ENCODE peak calls at places on chromosomes 2 and 18, in seven cellular contexts. One of them, this sample, is unnamed. For H3K4me1, the result is how much of the 10 kb centered on the place peaks cover.

GRCh38 chr2:15706986-15707632 is 115.4 kb downstream of the DDX1 start:
- DNase-seq in right lobe of liver: no peak
- DNase-seq in MM.1S: no peak
- DNase-seq in CD8-positive, alpha-beta memory T cell: no peak
- DNase-seq in tibial nerve: no peak
- DNase-seq in heart left ventricle: no peak
- DNase-seq in GM23248: no peak
- DNase-seq in this sample: no peak

GRCh38 chr2:46666044-46666662 is 186.8 kb downstream of the TMEM247 start:
- DNase-seq in tibial nerve: peak
- DNase-seq in heart left ventricle: peak
- DNase-seq in right lobe of liver: no peak
- DNase-seq in GM23248: no peak
- DNase-seq in CD8-positive, alpha-beta memory T cell: no peak
- DNase-seq in MM.1S: no peak
- DNase-seq in this sample: peak

GRCh38 chr2:73611867-73612266 is 30.4 kb downstream of the NAT8 start:
- DNase-seq in tibial nerve: no peak
- DNase-seq in MM.1S: no peak
- DNase-seq in right lobe of liver: no peak
- DNase-seq in CD8-positive, alpha-beta memory T cell: no peak
- DNase-seq in GM23248: peak
- DNase-seq in heart left ventricle: no peak
- DNase-seq in this sample: no peak

GRCh38 chr2:140597836-140598235 is 1533.0 kb downstream of the LRP1B start:
- DNase-seq in tibial nerve: no peak
- DNase-seq in CD8-positive, alpha-beta memory T cell: no peak
- DNase-seq in heart left ventricle: no peak
- DNase-seq in right lobe of liver: no peak
- DNase-seq in MM.1S: no peak
- DNase-seq in GM23248: no peak
- DNase-seq in this sample: no peak

GRCh38 chr18:7856099-7856498 is 289.0 kb downstream of the PTPRM start:
- DNase-seq in tibial nerve: no peak
- DNase-seq in heart left ventricle: no peak
- DNase-seq in CD8-positive, alpha-beta memory T cell: no peak
- DNase-seq in GM23248: peak
- DNase-seq in right lobe of liver: no peak
- DNase-seq in MM.1S: no peak
- DNase-seq in this sample: no peak

GRCh38 chr2:46651363-46652099 is 172.2 kb downstream of the TMEM247 start:
- DNase-seq in MM.1S: no peak
- DNase-seq in right lobe of liver: no peak
- DNase-seq in heart left ventricle: no peak
- DNase-seq in CD8-positive, alpha-beta memory T cell: no peak
- DNase-seq in GM23248: peak
- DNase-seq in tibial nerve: no peak
- DNase-seq in this sample: no peak

GRCh38 chr2:67952066-67952465 is 110.7 kb downstream of the C1D start:
- DNase-seq in tibial nerve: no peak
- DNase-seq in MM.1S: peak
- DNase-seq in GM23248: no peak
- DNase-seq in CD8-positive, alpha-beta memory T cell: no peak
- DNase-seq in heart left ventricle: no peak
- DNase-seq in right lobe of liver: no peak
- DNase-seq in this sample: no peak

GRCh38 chr2:136764397-136765255 is 719 bp upstream of the THSD7B start:
- DNase-seq in tibial nerve: no peak
- DNase-seq in heart left ventricle: no peak
- DNase-seq in MM.1S: peak
- DNase-seq in right lobe of liver: peak
- DNase-seq in CD8-positive, alpha-beta memory T cell: no peak
- DNase-seq in GM23248: no peak
- DNase-seq in this sample: no peak

GRCh38 chr2:176114930-176115625 is 1.5 kb upstream of the HOXD10 start:
- DNase-seq in tibial nerve: no peak
- DNase-seq in CD8-positive, alpha-beta memory T cell: no peak
- DNase-seq in MM.1S: no peak
- DNase-seq in GM23248: peak
- DNase-seq in heart left ventricle: no peak
- DNase-seq in right lobe of liver: no peak
- DNase-seq in this sample: no peak

GRCh38 chr2:173874899-173875247 is 90.3 kb downstream of the SP3 start:
- DNase-seq in MM.1S: no peak
- DNase-seq in GM23248: no peak
- DNase-seq in CD8-positive, alpha-beta memory T cell: no peak
- DNase-seq in heart left ventricle: no peak
- DNase-seq in right lobe of liver: no peak
- DNase-seq in tibial nerve: no peak
- DNase-seq in this sample: no peak

GRCh38 chr2:28720345-28720744 is 31.3 kb upstream of the PPP1CB start:
- DNase-seq in MM.1S: no peak
- DNase-seq in tibial nerve: no peak
- DNase-seq in CD8-positive, alpha-beta memory T cell: no peak
- DNase-seq in heart left ventricle: no peak
- DNase-seq in GM23248: no peak
- DNase-seq in right lobe of liver: no peak
- DNase-seq in this sample: no peak

GRCh38 chr2:172829229-172829628 is 93.6 kb downstream of the RAPGEF4 start:
- DNase-seq in MM.1S: no peak
- DNase-seq in GM23248: peak
- DNase-seq in heart left ventricle: no peak
- DNase-seq in right lobe of liver: no peak
- DNase-seq in tibial nerve: no peak
- DNase-seq in CD8-positive, alpha-beta memory T cell: no peak
- DNase-seq in this sample: no peak

GRCh38 chr18:9422816-9423519 is 52.3 kb upstream of the RALBP1 start:
- DNase-seq in tibial nerve: no peak
- DNase-seq in GM23248: no peak
- DNase-seq in MM.1S: no peak
- DNase-seq in heart left ventricle: no peak
- DNase-seq in right lobe of liver: no peak
- DNase-seq in CD8-positive, alpha-beta memory T cell: no peak
- DNase-seq in this sample: no peak

GRCh38 chr2:98917031-98917459 is 19.0 kb downstream of the CRACDL start:
- DNase-seq in right lobe of liver: no peak
- DNase-seq in CD8-positive, alpha-beta memory T cell: no peak
- DNase-seq in heart left ventricle: no peak
- DNase-seq in GM23248: peak
- DNase-seq in tibial nerve: no peak
- DNase-seq in MM.1S: no peak
- DNase-seq in this sample: no peak
- H3K27ac ChIP-seq in right lobe of liver: no peak
- H3K27ac ChIP-seq in CD8-positive, alpha-beta memory T cell: no peak
- H3K27ac ChIP-seq in heart left ventricle: no peak
- H3K27ac ChIP-seq in GM23248: peak
- H3K27ac ChIP-seq in tibial nerve: no peak
- H3K27ac ChIP-seq in MM.1S: no peak
- H3K27ac ChIP-seq in this sample: no peak

GRCh38 chr2:99868260-99868659 is 274.1 kb downstream of the AFF3 start:
- DNase-seq in GM23248: no peak
- DNase-seq in tibial nerve: no peak
- DNase-seq in heart left ventricle: no peak
- DNase-seq in right lobe of liver: no peak
- DNase-seq in MM.1S: no peak
- DNase-seq in CD8-positive, alpha-beta memory T cell: no peak
- DNase-seq in this sample: no peak
- H3K4me1 ChIP-seq in GM23248: under half
- H3K4me1 ChIP-seq in tibial nerve: under half
- H3K4me1 ChIP-seq in heart left ventricle: under half
- H3K4me1 ChIP-seq in right lobe of liver: under half
- H3K4me1 ChIP-seq in MM.1S: under half
- H3K4me1 ChIP-seq in CD8-positive, alpha-beta memory T cell: under half
- H3K4me1 ChIP-seq in this sample: under half

GRCh38 chr2:113166187-113166645 is 7.6 kb upstream of the PSD4 start:
- DNase-seq in CD8-positive, alpha-beta memory T cell: no peak
- DNase-seq in heart left ventricle: no peak
- DNase-seq in right lobe of liver: no peak
- DNase-seq in GM23248: no peak
- DNase-seq in MM.1S: no peak
- DNase-seq in tibial nerve: no peak
- DNase-seq in this sample: peak

GRCh38 chr2:113164930-113165585 is 8.7 kb upstream of the PSD4 start:
- DNase-seq in CD8-positive, alpha-beta memory T cell: no peak
- DNase-seq in right lobe of liver: no peak
- DNase-seq in MM.1S: no peak
- DNase-seq in heart left ventricle: no peak
- DNase-seq in tibial nerve: no peak
- DNase-seq in GM23248: no peak
- DNase-seq in this sample: no peak

GRCh38 chr2:113162869-113163268 is 10.9 kb upstream of the PSD4 start:
- DNase-seq in right lobe of liver: no peak
- DNase-seq in GM23248: no peak
- DNase-seq in heart left ventricle: no peak
- DNase-seq in MM.1S: no peak
- DNase-seq in tibial nerve: no peak
- DNase-seq in CD8-positive, alpha-beta memory T cell: no peak
- DNase-seq in this sample: no peak

GRCh38 chr2:113162173-113162572 is 11.6 kb upstream of the PSD4 start:
- DNase-seq in CD8-positive, alpha-beta memory T cell: no peak
- DNase-seq in heart left ventricle: no peak
- DNase-seq in right lobe of liver: no peak
- DNase-seq in GM23248: no peak
- DNase-seq in MM.1S: no peak
- DNase-seq in tibial nerve: no peak
- DNase-seq in this sample: no peak

GRCh38 chr2:113164234-113164929 is 9.4 kb upstream of the PSD4 start:
- DNase-seq in heart left ventricle: no peak
- DNase-seq in MM.1S: no peak
- DNase-seq in right lobe of liver: no peak
- DNase-seq in GM23248: no peak
- DNase-seq in CD8-positive, alpha-beta memory T cell: no peak
- DNase-seq in tibial nerve: no peak
- DNase-seq in this sample: no peak
- H3K27ac ChIP-seq in heart left ventricle: no peak
- H3K27ac ChIP-seq in MM.1S: no peak
- H3K27ac ChIP-seq in right lobe of liver: peak
- H3K27ac ChIP-seq in GM23248: no peak
- H3K27ac ChIP-seq in CD8-positive, alpha-beta memory T cell: no peak
- H3K27ac ChIP-seq in tibial nerve: no peak
- H3K27ac ChIP-seq in this sample: no peak

DNA sequence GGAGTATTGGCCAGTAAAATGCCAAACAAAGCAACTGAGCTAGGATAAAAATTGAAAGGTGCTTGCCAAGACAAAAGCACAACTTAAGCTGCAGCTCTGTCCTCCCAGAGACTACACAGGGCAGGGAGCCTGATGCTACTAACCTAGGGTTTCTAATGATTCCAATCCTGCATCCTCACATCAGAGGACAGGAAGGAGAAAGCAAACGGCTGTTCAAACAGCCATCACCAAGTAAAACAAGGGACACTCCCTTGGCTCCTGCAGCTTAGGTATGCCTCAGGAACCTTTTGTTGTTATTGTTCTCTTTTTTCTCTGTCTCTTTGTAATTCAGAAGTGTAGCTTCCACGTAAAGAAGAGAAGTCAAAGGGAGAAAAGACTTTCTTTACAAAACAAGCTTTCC is 99.5 kb downstream of the TCF4 start:
- DNase-seq in GM23248: no peak
- DNase-seq in tibial nerve: no peak
- DNase-seq in CD8-positive, alpha-beta memory T cell: no peak
- DNase-seq in heart left ventricle: no peak
- DNase-seq in MM.1S: no peak
- DNase-seq in right lobe of liver: no peak
- DNase-seq in this sample: no peak
- H3K4me1 ChIP-seq in GM23248: under half
- H3K4me1 ChIP-seq in tibial nerve: under half
- H3K4me1 ChIP-seq in CD8-positive, alpha-beta memory T cell: under half
- H3K4me1 ChIP-seq in heart left ventricle: under half
- H3K4me1 ChIP-seq in MM.1S: under half
- H3K4me1 ChIP-seq in right lobe of liver: under half
- H3K4me1 ChIP-seq in this sample: under half

DNA sequence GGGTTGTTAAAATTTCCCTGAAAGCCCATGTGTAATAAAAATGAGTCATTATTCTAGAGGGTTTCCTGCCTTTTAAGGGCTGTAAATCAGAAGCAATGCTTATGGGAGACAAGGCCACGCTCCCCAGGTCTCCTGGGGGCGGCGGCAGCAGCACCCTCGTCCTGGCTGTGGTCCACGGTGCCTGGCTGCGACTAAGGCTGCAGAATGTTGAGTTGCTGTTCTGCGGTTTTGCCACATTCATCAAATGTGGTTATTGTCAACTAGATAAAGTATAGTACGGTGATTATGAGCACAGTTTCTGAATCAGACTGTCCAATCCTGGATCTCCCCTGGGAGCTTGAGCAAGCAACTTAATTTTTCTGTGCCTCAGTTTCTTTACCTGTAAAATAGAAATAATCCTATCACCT is 11.9 kb upstream of the AGFG1 start:
- DNase-seq in right lobe of liver: no peak
- DNase-seq in tibial nerve: no peak
- DNase-seq in heart left ventricle: no peak
- DNase-seq in MM.1S: no peak
- DNase-seq in GM23248: peak
- DNase-seq in CD8-positive, alpha-beta memory T cell: peak
- DNase-seq in this sample: no peak
- H3K27ac ChIP-seq in right lobe of liver: no peak
- H3K27ac ChIP-seq in tibial nerve: no peak
- H3K27ac ChIP-seq in heart left ventricle: no peak
- H3K27ac ChIP-seq in MM.1S: no peak
- H3K27ac ChIP-seq in GM23248: peak
- H3K27ac ChIP-seq in CD8-positive, alpha-beta memory T cell: no peak
- H3K27ac ChIP-seq in this sample: no peak

DNA sequence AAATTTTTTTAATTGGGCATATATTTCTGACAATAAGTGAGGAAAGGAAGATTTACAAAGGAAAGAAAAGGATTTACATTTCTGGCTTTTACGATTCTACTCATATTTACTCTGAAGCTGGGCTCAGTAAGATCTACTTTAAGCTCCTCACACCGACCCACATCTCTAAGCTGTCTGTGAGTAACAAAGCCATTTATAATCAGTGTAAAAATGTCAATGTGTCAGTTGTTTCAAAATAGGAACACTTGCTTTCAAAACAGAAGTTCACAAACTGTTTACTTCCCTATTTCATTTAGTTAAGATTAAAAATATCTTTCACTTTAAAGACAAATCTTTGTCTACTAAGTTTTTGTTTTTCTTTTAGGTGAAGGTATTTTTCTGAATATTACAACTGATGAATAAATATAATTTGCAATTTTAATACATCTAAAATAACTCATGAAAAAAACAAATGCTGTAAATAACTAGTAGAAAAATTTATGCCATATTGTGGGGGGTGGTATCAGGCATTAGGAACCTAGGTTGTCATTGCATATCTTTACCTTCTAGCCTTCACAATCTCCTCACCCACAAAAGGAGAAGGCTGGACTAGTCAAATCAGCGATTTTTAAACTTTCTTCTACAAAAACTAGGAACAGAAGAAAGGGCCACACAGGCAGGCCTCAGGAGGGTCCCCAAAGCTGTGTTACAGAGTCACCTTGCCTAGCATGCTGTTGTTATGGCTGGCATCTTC is 64.5 kb downstream of the TMEM131 start:
- DNase-seq in heart left ventricle: no peak
- DNase-seq in GM23248: no peak
- DNase-seq in right lobe of liver: no peak
- DNase-seq in MM.1S: no peak
- DNase-seq in CD8-positive, alpha-beta memory T cell: no peak
- DNase-seq in tibial nerve: no peak
- DNase-seq in this sample: no peak
- H3K4me1 ChIP-seq in heart left ventricle: under half
- H3K4me1 ChIP-seq in GM23248: under half
- H3K4me1 ChIP-seq in right lobe of liver: under half
- H3K4me1 ChIP-seq in MM.1S: under half
- H3K4me1 ChIP-seq in CD8-positive, alpha-beta memory T cell: under half
- H3K4me1 ChIP-seq in tibial nerve: half or more
- H3K4me1 ChIP-seq in this sample: under half

GRCh38 chr2:113978524-113979171 is 88.8 kb downstream of the ACTR3 start:
- DNase-seq in CD8-positive, alpha-beta memory T cell: no peak
- DNase-seq in right lobe of liver: no peak
- DNase-seq in MM.1S: no peak
- DNase-seq in GM23248: no peak
- DNase-seq in tibial nerve: no peak
- DNase-seq in heart left ventricle: no peak
- DNase-seq in this sample: no peak
- H3K27ac ChIP-seq in CD8-positive, alpha-beta memory T cell: no peak
- H3K27ac ChIP-seq in right lobe of liver: no peak
- H3K27ac ChIP-seq in MM.1S: no peak
- H3K27ac ChIP-seq in GM23248: no peak
- H3K27ac ChIP-seq in tibial nerve: no peak
- H3K27ac ChIP-seq in heart left ventricle: no peak
- H3K27ac ChIP-seq in this sample: no peak